ENCODE peak calls at places on chromosomes 13 and 19, in nine cellular contexts. P is adrenal gland, K is neural progenitor cell, J is H9, T is astrocyte, Z is heart right ventricle, F is cardiac muscle cell, C is body of pancreas, G is vagina. Q is an unnamed sample.

GRCh38 chr13:67148219-67148583 is 81.9 kb downstream of the PCDH9 start:
- DNase-seq in P (no peak), K (no peak), J (no peak), T (peak; percentile 55), Z (no peak), F (no peak), C (no peak), G (no peak), Q (peak; percentile 6)

GRCh38 chr13:53405616-53406015 is 377.0 kb downstream of the OLFM4 start:
- DNase-seq in P (no peak), K (peak; percentile 91), J (peak; percentile 76), T (no peak), Z (no peak), F (peak; percentile 56), C (no peak), G (no peak), Q (no peak)

GRCh38 chr19:16737909-16738308 is 18.3 kb downstream of the NWD1 start:
- DNase-seq in P (no peak), K (no peak), J (no peak), T (no peak), Z (no peak), F (no peak), C (no peak), G (no peak), Q (no peak)

GRCh38 chr13:109835321-109835720 is 48.9 kb upstream of the IRS2 start:
- DNase-seq in P (no peak), K (no peak), J (no peak), T (peak; percentile 14), Z (no peak), F (no peak), C (no peak), G (no peak), Q (no peak)

GRCh38 chr13:34748078-34748477 is 194.0 kb upstream of the NBEA start:
- DNase-seq in P (peak; percentile 44), K (no peak), J (no peak), T (peak; percentile 92), Z (peak; percentile 79), F (no peak), C (peak; percentile 52), G (no peak), Q (no peak)

GRCh38 chr19:40420766-40421467 is 4.9 kb downstream of the SERTAD1 start:
- DNase-seq in P (peak; percentile 97), K (peak; percentile 95), J (peak; percentile 89), T (peak; percentile 83), Z (peak; percentile 95), F (peak; percentile 93), C (peak; percentile 96), G (no peak), Q (peak; percentile 77)

GRCh38 chr13:111114362-111115050 is 604 bp upstream of the ARHGEF7 start:
- DNase-seq in P (peak; percentile 59), K (peak; percentile 53), J (peak; percentile 50), T (peak; percentile 20), Z (peak; percentile 41), F (peak; percentile 54), C (peak; percentile 39), G (no peak), Q (peak; percentile 25)

GRCh38 chr19:56637976-56638555 is 4.9 kb upstream of the SMIM17 start:
- DNase-seq in P (peak; percentile 88), K (peak; percentile 95), J (peak; percentile 69), T (peak; percentile 71), Z (peak; percentile 89), F (peak; percentile 91), C (peak; percentile 31), G (no peak), Q (peak; percentile 54)

GRCh38 chr13:92074658-92075057 is 676.2 kb downstream of the GPC5 start:
- DNase-seq in P (peak; percentile 7), K (peak; percentile 68), J (peak; percentile 35), T (no peak), Z (no peak), F (peak; percentile 43), C (peak; percentile 16), G (no peak), Q (peak; percentile 2)

GRCh38 chr19:50327461-50328256 is 1.5 kb downstream of the KCNC3 start:
- DNase-seq in P (no peak), K (no peak), J (no peak), T (no peak), Z (no peak), F (no peak), C (no peak), G (no peak), Q (no peak)

DNA sequence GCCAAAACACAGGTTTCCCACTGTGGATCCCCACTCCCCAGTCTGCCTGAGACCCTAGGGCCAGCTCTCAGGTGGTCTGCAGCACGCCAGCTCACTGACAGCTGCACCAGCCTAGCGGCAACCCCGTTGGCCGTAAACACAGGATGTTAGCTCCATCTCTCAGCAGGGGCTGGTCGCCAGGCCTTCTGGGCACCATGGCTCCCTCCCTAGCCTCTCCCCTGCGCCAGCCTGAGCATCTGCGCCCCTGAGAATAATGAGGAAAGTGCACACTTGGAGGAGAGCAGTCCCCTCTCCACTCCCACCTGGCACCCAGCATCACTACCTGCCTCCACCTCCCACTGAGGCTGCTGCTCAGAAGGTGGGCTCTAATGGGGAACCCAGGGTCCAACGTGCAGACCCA is 20.8 kb upstream of the EPHX3 start:
- DNase-seq in P (no peak), K (no peak), J (no peak), T (no peak), Z (no peak), F (no peak), C (no peak), G (no peak), Q (no peak)
- H3K4me1 ChIP-seq in P (peaks cover 42% of the 10 kb centered on the region), K (peaks cover 16% of the 10 kb centered on the region), J (no peaks in the 10 kb centered on the region), T (peaks cover 53% of the 10 kb centered on the region), Z (peaks cover 63% of the 10 kb centered on the region), F (no peaks in the 10 kb centered on the region), C (peaks cover 47% of the 10 kb centered on the region), G (peaks cover 58% of the 10 kb centered on the region), Q (peaks cover 23% of the 10 kb centered on the region)

DNA sequence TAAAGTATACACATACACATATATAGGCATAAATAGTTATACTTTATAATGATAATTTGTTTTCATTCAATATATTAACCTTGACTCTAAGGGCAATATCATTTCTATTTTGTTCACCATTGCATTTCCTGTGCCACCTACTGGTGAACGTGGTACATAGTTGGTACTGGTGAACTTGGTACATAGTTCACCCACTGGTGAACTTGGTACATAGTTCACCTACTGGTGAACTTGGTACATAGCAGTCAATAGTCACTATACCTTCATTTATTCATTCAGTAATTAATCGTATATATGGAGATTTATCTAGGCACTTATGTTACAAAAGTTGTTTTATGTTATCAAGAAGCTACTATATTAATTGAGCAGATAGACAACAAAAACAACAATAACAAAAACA is 172.6 kb upstream of the ATXN8OS start:
- DNase-seq in P (no peak), K (no peak), J (no peak), T (no peak), Z (no peak), F (no peak), C (no peak), G (no peak), Q (no peak)
- TF ChIP-seq CTCF in P (no peak), K (peak; percentile 37), J (peak; percentile 66), T (peak; percentile 38), Z (no peak), F (no peak), C (no peak), G (no peak), Q (peak; percentile 7)

DNA sequence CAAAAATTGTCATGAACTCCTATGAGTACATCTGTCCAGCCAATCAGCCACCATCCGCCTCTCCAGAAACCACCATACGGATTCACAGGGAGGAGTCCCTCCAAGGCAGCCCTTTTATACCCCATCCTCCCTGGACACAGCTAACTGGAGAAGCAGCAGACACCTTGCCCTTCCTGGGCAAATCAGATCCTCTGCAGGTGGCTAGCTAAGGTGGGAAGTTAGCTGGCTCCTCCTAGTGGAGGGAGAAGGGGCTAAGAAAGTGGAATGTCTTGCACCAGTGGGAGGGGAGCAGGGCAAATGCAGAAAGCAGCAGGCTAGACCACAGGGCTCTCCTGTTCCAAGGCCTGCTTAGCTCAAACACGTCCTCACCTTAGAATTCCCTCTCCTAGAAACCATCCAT is 46.2 kb upstream of the UQCRFS1 start:
- DNase-seq in P (no peak), K (peak; percentile 20), J (peak; percentile 39), T (no peak), Z (no peak), F (no peak), C (no peak), G (no peak), Q (no peak)
- H3K27me3 ChIP-seq in P (no peaks in the 10 kb centered on the region), K (no peaks in the 10 kb centered on the region), J (no peaks in the 10 kb centered on the region), T (no peaks in the 10 kb centered on the region), Z (no peaks in the 10 kb centered on the region), F (no peaks in the 10 kb centered on the region), C (no peaks in the 10 kb centered on the region), G (no peaks in the 10 kb centered on the region), Q (no peaks in the 10 kb centered on the region)

DNA sequence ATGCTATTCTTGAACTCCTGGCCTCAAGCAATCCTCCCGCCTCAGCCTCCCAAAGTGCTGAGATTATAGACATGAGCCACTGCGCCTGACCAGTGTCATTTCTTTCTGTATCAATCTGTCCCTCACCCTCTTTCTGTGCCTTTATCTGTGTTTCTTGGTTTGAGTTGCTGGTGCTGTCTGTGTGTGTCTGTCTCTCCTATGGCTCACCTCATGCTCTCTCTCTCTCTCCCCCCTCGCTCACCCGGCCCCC is 9.9 kb downstream of the IRF2BP1 start:
- DNase-seq in P (no peak), K (no peak), J (no peak), T (no peak), Z (no peak), F (no peak), C (no peak), G (no peak), Q (no peak)
- H3K4me1 ChIP-seq in P (no peaks in the 10 kb centered on the region), K (peaks cover 12% of the 10 kb centered on the region), J (no peaks in the 10 kb centered on the region), T (peaks cover 11% of the 10 kb centered on the region), Z (peaks cover 14% of the 10 kb centered on the region), F (peaks cover 9% of the 10 kb centered on the region), C (peaks cover 95% of the 10 kb centered on the region), G (peaks cover 11% of the 10 kb centered on the region), Q (peaks cover 4% of the 10 kb centered on the region)

GRCh38 chr19:19026299-19026971 is 6.9 kb downstream of the SUGP2 start:
- DNase-seq in P (no peak), K (peak; percentile 7), J (no peak), T (no peak), Z (no peak), F (peak; percentile 21), C (peak; percentile 36), G (no peak), Q (no peak)
- TF ChIP-seq CTCF in P (no peak), K (no peak), J (peak; percentile 24), T (no peak), Z (no peak), F (no peak), C (no peak), G (no peak), Q (peak; percentile 52)

GRCh38 chr19:19229701-19230100 is 17.9 kb downstream of the NCAN start:
- DNase-seq in P (no peak), K (no peak), J (no peak), T (no peak), Z (no peak), F (no peak), C (no peak), G (no peak), Q (no peak)

GRCh38 chr19:19234220-19234816 is 22.6 kb downstream of the NCAN start:
- DNase-seq in P (no peak), K (no peak), J (no peak), T (no peak), Z (no peak), F (no peak), C (no peak), G (no peak), Q (no peak)

GRCh38 chr19:19230505-19230904 is 18.7 kb downstream of the NCAN start:
- DNase-seq in P (no peak), K (no peak), J (no peak), T (no peak), Z (no peak), F (no peak), C (no peak), G (no peak), Q (no peak)

GRCh38 chr19:19232231-19232630 is 20.5 kb downstream of the NCAN start:
- DNase-seq in P (no peak), K (no peak), J (no peak), T (no peak), Z (no peak), F (no peak), C (no peak), G (no peak), Q (no peak)

GRCh38 chr19:19230999-19231398 is 19.2 kb downstream of the NCAN start:
- DNase-seq in P (no peak), K (no peak), J (no peak), T (no peak), Z (no peak), F (no peak), C (no peak), G (no peak), Q (no peak)
- H3K27me3 ChIP-seq in P (peaks cover 14% of the 10 kb centered on the region), K (peaks cover 32% of the 10 kb centered on the region), J (no peaks in the 10 kb centered on the region), T (peaks cover 4% of the 10 kb centered on the region), Z (no peaks in the 10 kb centered on the region), F (peaks cover 8% of the 10 kb centered on the region), C (no peaks in the 10 kb centered on the region), G (no peaks in the 10 kb centered on the region), Q (no peaks in the 10 kb centered on the region)